ENCODE peak calls at places on chromosomes 3 and 15, in seven cellular contexts. B is esophagus squamous epithelium, V is dorsolateral prefrontal cortex, A is A673, S is gastrocnemius medialis, W is body of pancreas, T is AG04450. I is an unnamed sample.

GRCh38 chr15:67548862-67549651 is 6.6 kb downstream of the MAP2K5 start:
- DNase-seq in B (no peak), V (peak; percentile 75), A (peak; percentile 98), S (peak; percentile 53), W (no peak), T (no peak), I (no peak)

GRCh38 chr3:50807266-50807665 is 132.5 kb downstream of the DOCK3 start:
- DNase-seq in B (no peak), V (no peak), A (peak; percentile 2), S (no peak), W (peak; percentile 50), T (no peak), I (no peak)

GRCh38 chr15:63466378-63467192 is 37.8 kb upstream of the USP3 start:
- DNase-seq in B (no peak), V (no peak), A (peak; percentile 73), S (peak; percentile 18), W (peak; percentile 36), T (peak; percentile 30), I (no peak)

GRCh38 chr3:67388738-67389137 is 265.7 kb downstream of the SUCLG2 start:
- DNase-seq in B (no peak), V (no peak), A (no peak), S (no peak), W (no peak), T (no peak), I (no peak)

GRCh38 chr15:51243774-51244173 is 94.6 kb downstream of the CYP19A1 start:
- DNase-seq in B (no peak), V (no peak), A (no peak), S (no peak), W (no peak), T (no peak), I (no peak)

GRCh38 chr15:45116482-45117326 is 2.6 kb downstream of the DUOXA2 start:
- DNase-seq in B (no peak), V (no peak), A (no peak), S (no peak), W (no peak), T (no peak), I (no peak)

GRCh38 chr15:41341519-41341918 is 8.8 kb downstream of the NUSAP1 start:
- DNase-seq in B (no peak), V (no peak), A (no peak), S (no peak), W (no peak), T (no peak), I (no peak)

GRCh38 chr15:62392411-62392810 is 227.3 kb upstream of the C2CD4B start:
- DNase-seq in B (no peak), V (no peak), A (no peak), S (peak; percentile 51), W (peak; percentile 21), T (no peak), I (no peak)

GRCh38 chr15:79863886-79864285 is 32.9 kb downstream of the MTHFS start:
- DNase-seq in B (no peak), V (no peak), A (peak; percentile 4), S (no peak), W (no peak), T (no peak), I (no peak)

GRCh38 chr15:57149196-57149595 is 227.1 kb upstream of the CGNL1 start:
- DNase-seq in B (no peak), V (no peak), A (no peak), S (no peak), W (no peak), T (no peak), I (no peak)

GRCh38 chr3:117019082-117019713 is 309.6 kb downstream of the TUSC7 start:
- DNase-seq in B (no peak), V (peak; percentile 88), A (peak; percentile 73), S (peak; percentile 14), W (peak; percentile 69), T (peak; percentile 36), I (peak; percentile 65)

GRCh38 chr3:39289107-39289506 is 9.3 kb upstream of the CX3CR1 start:
- DNase-seq in B (no peak), V (no peak), A (no peak), S (no peak), W (no peak), T (no peak), I (no peak)

GRCh38 chr15:57510647-57511046 is 81.1 kb upstream of the MYZAP start:
- DNase-seq in B (no peak), V (no peak), A (no peak), S (no peak), W (peak; percentile 92), T (peak; percentile 85), I (no peak)

GRCh38 chr3:177320765-177321247 is 123.5 kb upstream of the TBL1XR1 start:
- DNase-seq in B (no peak), V (no peak), A (peak; percentile 64), S (no peak), W (no peak), T (no peak), I (no peak)

GRCh38 chr3:149618151-149619123 is 39.4 kb downstream of the WWTR1 start:
- DNase-seq in B (no peak), V (peak; percentile 12), A (peak; percentile 56), S (no peak), W (no peak), T (no peak), I (peak; percentile 87)

GRCh38 chr15:79994651-79995050 is 23.7 kb upstream of the BCL2A1 start:
- DNase-seq in B (no peak), V (no peak), A (no peak), S (no peak), W (no peak), T (no peak), I (no peak)

GRCh38 chr3:177069514-177070329 is 127.6 kb downstream of the TBL1XR1 start:
- DNase-seq in B (no peak), V (no peak), A (peak; percentile 94), S (no peak), W (no peak), T (peak; percentile 1), I (no peak)

GRCh38 chr3:7695067-7695466 is 806.6 kb upstream of the LMCD1 start:
- DNase-seq in B (no peak), V (no peak), A (no peak), S (no peak), W (no peak), T (no peak), I (no peak)

GRCh38 chr15:32803631-32804030 is 85.8 kb downstream of the GREM1 start:
- DNase-seq in B (no peak), V (no peak), A (no peak), S (no peak), W (no peak), T (no peak), I (no peak)

GRCh38 chr3:132593950-132594328 is 3.1 kb upstream of the ACKR4 start:
- DNase-seq in B (no peak), V (no peak), A (peak; percentile 26), S (no peak), W (no peak), T (peak; percentile 42), I (no peak)

GRCh38 chr3:64022451-64023186 is 675 bp downstream of the PSMD6 start:
- DNase-seq in B (no peak), V (no peak), A (no peak), S (peak; percentile 36), W (peak; percentile 55), T (no peak), I (no peak)

GRCh38 chr15:101127503-101128076 is 124.3 kb downstream of the CHSY1 start:
- DNase-seq in B (peak; percentile 15), V (peak; percentile 43), A (peak; percentile 96), S (peak; percentile 70), W (peak; percentile 54), T (peak; percentile 85), I (peak; percentile 91)

GRCh38 chr3:32593903-32594525 is 23.4 kb upstream of the DYNC1LI1 start:
- DNase-seq in B (no peak), V (peak; percentile 21), A (no peak), S (no peak), W (no peak), T (no peak), I (no peak)

GRCh38 chr3:39205919-39206516 is 13.6 kb upstream of the XIRP1 start:
- DNase-seq in B (no peak), V (no peak), A (no peak), S (no peak), W (no peak), T (no peak), I (no peak)

GRCh38 chr3:186226466-186226865 is 117.6 kb upstream of the ETV5 start:
- DNase-seq in B (no peak), V (no peak), A (no peak), S (no peak), W (no peak), T (no peak), I (no peak)

GRCh38 chr15:93307513-93307912 is 218.5 kb upstream of the RGMA start:
- DNase-seq in B (no peak), V (no peak), A (no peak), S (no peak), W (no peak), T (no peak), I (no peak)

GRCh38 chr3:96863129-96863740 is 48.8 kb downstream of the EPHA6 start:
- DNase-seq in B (no peak), V (peak; percentile 27), A (peak; percentile 35), S (no peak), W (peak; percentile 21), T (no peak), I (no peak)

GRCh38 chr3:151047636-151048035 is 37.8 kb upstream of the MED12L start:
- DNase-seq in B (no peak), V (no peak), A (peak; percentile 40), S (no peak), W (no peak), T (no peak), I (no peak)

GRCh38 chr15:77168616-77169015 is 97.7 kb upstream of the TSPAN3 start:
- DNase-seq in B (no peak), V (no peak), A (no peak), S (no peak), W (no peak), T (no peak), I (no peak)

GRCh38 chr15:85010472-85011209 is 29.0 kb downstream of the PDE8A start:
- DNase-seq in B (no peak), V (no peak), A (peak; percentile 71), S (no peak), W (no peak), T (no peak), I (no peak)

GRCh38 chr3:168974628-168975403 is 688.7 kb downstream of the MECOM start:
- DNase-seq in B (no peak), V (no peak), A (no peak), S (no peak), W (no peak), T (no peak), I (no peak)

GRCh38 chr3:48406443-48407431 is 23.1 kb downstream of the PLXNB1 start:
- DNase-seq in B (no peak), V (peak; percentile 1), A (no peak), S (no peak), W (no peak), T (no peak), I (peak; percentile 19)

GRCh38 chr3:23867400-23867799 is 49.4 kb downstream of the NKIRAS1 start:
- DNase-seq in B (no peak), V (no peak), A (no peak), S (no peak), W (no peak), T (no peak), I (no peak)

GRCh38 chr3:96478496-96478895 is 335.9 kb upstream of the EPHA6 start:
- DNase-seq in B (no peak), V (no peak), A (no peak), S (no peak), W (no peak), T (no peak), I (no peak)

GRCh38 chr3:49133226-49133951 is 539 bp upstream of the LAMB2 start:
- DNase-seq in B (no peak), V (peak; percentile 75), A (peak; percentile 82), S (peak; percentile 83), W (peak; percentile 87), T (peak; percentile 69), I (peak; percentile 90)

I was measured in tibial artery.